ENCODE peak calls at places on chromosomes 11 and 22, in nine cellular contexts. M is stimulated activated CD4-positive, alpha-beta T cell treated with anti-CD3 and anti-CD28 coated beads, Interleukin-12 subunit alpha, Interleukin-12 subunit beta, amount 100 ng/mL, for 48 hours; Y is mesenchymal stem cell; N is HTR-8/SVneo; J is osteocyte; D is NCI-H2107; H is HEK293T; F is stimulated activated naive B cell treated with anti-CD40 and anti-IgM and Interleukin-4, amounts not matched to agents 10 μg/mL and 1 μg/mL and 100 μg/mL, for 72 hours; G is PC-3. A is an unnamed sample.
A peak's percentile ranks its signal among the peaks of the same experiment; 100 is the strongest.

GRCh38 chr11:2571598-2572281 is 126.9 kb downstream of the KCNQ1 start:
- DNase-seq in M (no peak), Y (no peak), N (no peak), J (no peak), D (no peak), H (no peak), F (no peak), G (no peak), A (no peak)

GRCh38 chr11:3627291-3627690 is 14.5 kb downstream of the ART5 start:
- DNase-seq in M (no peak), Y (peak; percentile 81), N (peak; percentile 51), J (no peak), D (no peak), H (no peak), F (no peak), G (no peak), A (no peak)

GRCh38 chr11:89405629-89406028 is 85.5 kb downstream of the NOX4 start:
- DNase-seq in M (no peak), Y (peak; percentile 14), N (no peak), J (no peak), D (no peak), H (no peak), F (no peak), G (peak; percentile 47), A (peak; percentile 48)

GRCh38 chr11:117809236-117810055 is 12.4 kb upstream of the DSCAML1 start:
- DNase-seq in M (no peak), Y (peak; percentile 57), N (peak; percentile 73), J (no peak), D (peak; percentile 67), H (peak; percentile 72), F (no peak), G (peak; percentile 61), A (peak; percentile 68)

GRCh38 chr11:44661311-44661717 is 65.4 kb upstream of the TSPAN18 start:
- DNase-seq in M (no peak), Y (no peak), N (no peak), J (no peak), D (no peak), H (no peak), F (no peak), G (no peak), A (no peak)

GRCh38 chr22:27347951-27348350 is 453.6 kb downstream of the MN1 start:
- DNase-seq in M (no peak), Y (no peak), N (no peak), J (no peak), D (no peak), H (no peak), F (no peak), G (no peak), A (no peak)

GRCh38 chr11:95373241-95373640 is 142.2 kb upstream of the SESN3 start:
- DNase-seq in M (no peak), Y (no peak), N (no peak), J (no peak), D (no peak), H (no peak), F (no peak), G (no peak), A (no peak)

GRCh38 chr11:36564376-36565032 is 3.3 kb upstream of the RAG1 start:
- DNase-seq in M (peak; percentile 31), Y (peak; percentile 61), N (peak; percentile 60), J (no peak), D (peak; percentile 10), H (peak; percentile 50), F (peak; percentile 11), G (peak; percentile 69), A (peak; percentile 31)